ENCODE peak calls at places on chromosomes 7 and 10, in four cellular contexts. One of them, this sample, is unnamed.

GRCh38 chr7:51860305-51860704 is 543.7 kb upstream of the COBL start:
- DNase-seq in MG63: no peak
- DNase-seq in aorta: no peak
- DNase-seq in HS-5: no peak
- DNase-seq in this sample: no peak

GRCh38 chr10:78588194-78588811 is 480.5 kb upstream of the ZMIZ1 start:
- DNase-seq in MG63: peak
- DNase-seq in HS-5: no peak
- DNase-seq in aorta: no peak
- DNase-seq in this sample: no peak

GRCh38 chr10:95242581-95243317 is 48.1 kb downstream of the PDLIM1 start:
- DNase-seq in MG63: peak
- DNase-seq in HS-5: peak
- DNase-seq in aorta: no peak
- DNase-seq in this sample: no peak

GRCh38 chr10:52542891-52543290 is 228.8 kb downstream of the DKK1 start:
- DNase-seq in aorta: no peak
- DNase-seq in MG63: no peak
- DNase-seq in HS-5: no peak
- DNase-seq in this sample: no peak

GRCh38 chr7:128938524-128939074 is 872 bp downstream of the IRF5 start:
- DNase-seq in HS-5: no peak
- DNase-seq in MG63: no peak
- DNase-seq in aorta: no peak
- DNase-seq in this sample: no peak

GRCh38 chr10:126686271-126686670 is 15.8 kb upstream of the C10orf90 start:
- DNase-seq in MG63: no peak
- DNase-seq in aorta: no peak
- DNase-seq in HS-5: no peak
- DNase-seq in this sample: no peak

GRCh38 chr10:17349009-17349349 is 105.4 kb downstream of the ST8SIA6 start:
- DNase-seq in MG63: no peak
- DNase-seq in aorta: no peak
- DNase-seq in HS-5: no peak
- DNase-seq in this sample: no peak

GRCh38 chr7:41029072-41029492 is 673.8 kb downstream of the INHBA start:
- DNase-seq in MG63: peak
- DNase-seq in HS-5: peak
- DNase-seq in aorta: no peak
- DNase-seq in this sample: peak

GRCh38 chr7:66493235-66494181 is 135.2 kb upstream of the KCTD7 start:
- DNase-seq in MG63: peak
- DNase-seq in aorta: peak
- DNase-seq in HS-5: peak
- DNase-seq in this sample: peak